ENCODE peak calls at places on chromosomes 6 and 20, in eight cellular contexts. Z, C, L, P, U, W, Q and O are unnamed samples.
A peak's percentile ranks its signal among the peaks of the same experiment; 100 is the strongest.

GRCh38 chr6:36956111-36956820 is 1.7 kb downstream of the PI16 start:
- DNase-seq in L (no peak), Z (peak; percentile 53), P (no peak), C (no peak), Q (no peak), W (peak; percentile 63), U (no peak), O (no peak)

GRCh38 chr20:32028647-32029372 is 18.6 kb downstream of the CCM2L start:
- DNase-seq in U (no peak), Q (no peak), Z (no peak), P (no peak), W (no peak), C (no peak), L (no peak), O (no peak)

GRCh38 chr6:47187883-47188587 is 121.7 kb downstream of the TNFRSF21 start:
- DNase-seq in P (no peak), W (no peak), C (no peak), Q (no peak), U (no peak), Z (no peak), L (no peak), O (no peak)

GRCh38 chr6:117739869-117740268 is 64.6 kb downstream of the NUS1 start:
- DNase-seq in C (no peak), P (no peak), L (no peak), W (no peak), Q (no peak), U (no peak), Z (no peak), O (no peak)

GRCh38 chr6:44800171-44800671 is 412.7 kb downstream of the CDC5L start:
- DNase-seq in L (no peak), W (no peak), Z (no peak), U (no peak), C (no peak), P (no peak), Q (no peak), O (no peak)

GRCh38 chr20:13449868-13450441 is 188.8 kb downstream of the TASP1 start:
- DNase-seq in U (no peak), Z (no peak), P (no peak), W (no peak), C (no peak), L (no peak), Q (no peak), O (peak; percentile 1)

GRCh38 chr20:23094927-23095326 is 8.8 kb upstream of the CD93 start:
- DNase-seq in C (no peak), U (no peak), L (no peak), Q (no peak), Z (no peak), P (no peak), W (no peak), O (no peak)

GRCh38 chr6:23446394-23447001 is 679.5 kb upstream of the NRSN1 start:
- DNase-seq in C (no peak), P (peak; percentile 18), Q (no peak), U (no peak), L (no peak), W (no peak), Z (no peak), O (no peak)

GRCh38 chr6:130625825-130626500 is 201.2 kb upstream of the SMLR1 start:
- DNase-seq in P (no peak), L (no peak), U (no peak), W (no peak), Q (no peak), Z (no peak), C (no peak), O (no peak)

GRCh38 chr6:70547313-70547712 is 19.4 kb upstream of the SDHAF4 start:
- DNase-seq in Q (no peak), W (no peak), C (no peak), L (no peak), P (peak; percentile 23), Z (no peak), U (no peak), O (no peak)

GRCh38 chr6:13624871-13625288 is 9.7 kb downstream of the NOL7 start:
- DNase-seq in P (peak; percentile 78), U (no peak), Z (no peak), L (no peak), Q (no peak), W (no peak), C (no peak), O (no peak)

GRCh38 chr6:87473419-87473903 is 687 bp downstream of the SLC35A1 start:
- DNase-seq in Z (no peak), U (no peak), L (no peak), C (peak; percentile 41), W (no peak), P (peak; percentile 72), Q (peak; percentile 23), O (no peak)

GRCh38 chr6:11769816-11770545 is 8.6 kb downstream of the ADTRP start:
- DNase-seq in C (no peak), Q (no peak), W (no peak), Z (no peak), P (peak; percentile 38), L (no peak), U (no peak), O (no peak)

GRCh38 chr20:64095927-64096326 is 11.4 kb downstream of the NPBWR2 start:
- DNase-seq in L (no peak), C (no peak), Z (no peak), W (no peak), Q (no peak), U (no peak), P (no peak), O (no peak)

GRCh38 chr20:22723659-22724058 is 139.3 kb upstream of the FOXA2 start:
- DNase-seq in Z (no peak), P (no peak), C (no peak), L (no peak), U (no peak), W (no peak), Q (no peak), O (no peak)

GRCh38 chr6:100768816-100769351 is 112.2 kb downstream of the ASCC3 start:
- DNase-seq in C (no peak), P (no peak), L (no peak), U (no peak), Z (no peak), Q (no peak), W (no peak), O (no peak)

GRCh38 chr20:50928469-50928868 is 2.8 kb downstream of the ADNP start:
- DNase-seq in W (no peak), Q (no peak), L (no peak), U (no peak), P (peak; percentile 38), Z (no peak), C (no peak), O (no peak)

GRCh38 chr20:24784607-24785006 is 164.5 kb upstream of the CST7 start:
- DNase-seq in P (no peak), L (no peak), U (no peak), C (no peak), W (peak; percentile 28), Z (no peak), Q (no peak), O (no peak)

GRCh38 chr20:30912006-30912660 is 345.3 kb upstream of the DEFB115 start:
- DNase-seq in Q (no peak), Z (peak; percentile 29), L (no peak), W (peak; percentile 27), P (no peak), C (no peak), U (no peak), O (no peak)

GRCh38 chr6:6891074-6891754 is 216.5 kb upstream of the RREB1 start:
- DNase-seq in P (no peak), C (no peak), W (no peak), Z (no peak), Q (no peak), L (no peak), U (no peak), O (no peak)

GRCh38 chr6:42532038-42532669 is 31.7 kb upstream of the UBR2 start:
- DNase-seq in P (peak; percentile 86), Q (no peak), U (no peak), L (no peak), Z (no peak), W (no peak), C (no peak), O (peak; percentile 4)

GRCh38 chr6:159193923-159194322 is 24.7 kb downstream of the FNDC1 start:
- DNase-seq in Q (no peak), P (peak; percentile 31), C (no peak), U (no peak), W (no peak), L (no peak), Z (no peak), O (no peak)

GRCh38 chr6:52598123-52598823 is 21.4 kb upstream of the TRAM2 start:
- DNase-seq in Q (peak; percentile 44), P (peak; percentile 70), U (peak; percentile 75), W (no peak), L (peak; percentile 32), C (no peak), Z (peak; percentile 76), O (no peak)

GRCh38 chr6:5155901-5156300 is 70.8 kb downstream of the PPP1R3G start:
- DNase-seq in C (no peak), Q (no peak), U (no peak), Z (no peak), L (no peak), P (no peak), W (no peak), O (no peak)

GRCh38 chr6:56595490-56596122 is 47.1 kb downstream of the DST start:
- DNase-seq in L (peak; percentile 48), W (no peak), C (peak; percentile 7), P (peak; percentile 81), U (no peak), Z (no peak), Q (peak; percentile 16), O (peak; percentile 27)